ENCODE peak calls at places on chromosomes 3 and 15, in four cellular contexts. Y is lower lobe of right lung, U is uterus, B is A549. P is an unnamed sample.

GRCh38 chr15:50182233-50183013 is 427 bp downstream of the SLC27A2 start:
- DNase-seq in Y (peak; percentile 61), B (peak; percentile 61), U (no peak), P (peak; percentile 64)

GRCh38 chr3:46389306-46389705 is 17.6 kb downstream of the CCR5AS start:
- DNase-seq in Y (no peak), B (no peak), U (no peak), P (no peak)

GRCh38 chr3:121641127-121641526 is 19.6 kb downstream of the HCLS1 start:
- DNase-seq in Y (no peak), U (no peak), B (no peak), P (no peak)

GRCh38 chr3:53776494-53777101 is 69.6 kb downstream of the CHDH start:
- DNase-seq in Y (no peak), B (no peak), U (no peak), P (no peak)

GRCh38 chr15:74406992-74407705 is 26.6 kb downstream of the SEMA7A start:
- DNase-seq in U (peak; percentile 69), Y (no peak), B (peak; percentile 21), P (no peak)

GRCh38 chr3:45852828-45853227 is 10.9 kb upstream of the LZTFL1 start:
- DNase-seq in U (no peak), B (no peak), Y (no peak), P (no peak)

GRCh38 chr3:9779721-9780450 is 10.1 kb upstream of the CAMK1 start:
- DNase-seq in U (no peak), Y (peak; percentile 57), B (no peak), P (no peak)

GRCh38 chr3:156409694-156410093 is 145.2 kb downstream of the SSR3 start:
- DNase-seq in Y (no peak), B (no peak), U (no peak), P (no peak)

GRCh38 chr3:110568246-110568645 is 503.4 kb upstream of the NECTIN3 start:
- DNase-seq in Y (no peak), B (peak; percentile 23), U (no peak), P (no peak)

GRCh38 chr3:114623420-114624046 is 329.7 kb downstream of the TIGIT start:
- DNase-seq in B (peak; percentile 27), Y (no peak), U (no peak), P (no peak)

GRCh38 chr3:50473768-50474167 is 29.7 kb downstream of the CACNA2D2 start:
- DNase-seq in Y (no peak), B (no peak), U (no peak), P (no peak)

GRCh38 chr15:96125681-96126080 is 204.8 kb upstream of the NR2F2 start:
- DNase-seq in B (peak; percentile 19), Y (no peak), U (no peak), P (no peak)

GRCh38 chr3:45565341-45565740 is 29.2 kb upstream of the LIMD1 start:
- DNase-seq in Y (no peak), U (no peak), B (no peak), P (no peak)

GRCh38 chr3:172751188-172751571 is 654 bp downstream of the ECT2 start:
- DNase-seq in B (peak; percentile 31), U (no peak), Y (no peak), P (no peak)

GRCh38 chr3:138068046-138068445 is 47.4 kb downstream of the DZIP1L start:
- DNase-seq in B (no peak), Y (no peak), U (no peak), P (no peak)

GRCh38 chr15:89112341-89112971 is 24.2 kb downstream of the ABHD2 start:
- DNase-seq in Y (no peak), B (peak; percentile 71), U (no peak), P (no peak)

DNA sequence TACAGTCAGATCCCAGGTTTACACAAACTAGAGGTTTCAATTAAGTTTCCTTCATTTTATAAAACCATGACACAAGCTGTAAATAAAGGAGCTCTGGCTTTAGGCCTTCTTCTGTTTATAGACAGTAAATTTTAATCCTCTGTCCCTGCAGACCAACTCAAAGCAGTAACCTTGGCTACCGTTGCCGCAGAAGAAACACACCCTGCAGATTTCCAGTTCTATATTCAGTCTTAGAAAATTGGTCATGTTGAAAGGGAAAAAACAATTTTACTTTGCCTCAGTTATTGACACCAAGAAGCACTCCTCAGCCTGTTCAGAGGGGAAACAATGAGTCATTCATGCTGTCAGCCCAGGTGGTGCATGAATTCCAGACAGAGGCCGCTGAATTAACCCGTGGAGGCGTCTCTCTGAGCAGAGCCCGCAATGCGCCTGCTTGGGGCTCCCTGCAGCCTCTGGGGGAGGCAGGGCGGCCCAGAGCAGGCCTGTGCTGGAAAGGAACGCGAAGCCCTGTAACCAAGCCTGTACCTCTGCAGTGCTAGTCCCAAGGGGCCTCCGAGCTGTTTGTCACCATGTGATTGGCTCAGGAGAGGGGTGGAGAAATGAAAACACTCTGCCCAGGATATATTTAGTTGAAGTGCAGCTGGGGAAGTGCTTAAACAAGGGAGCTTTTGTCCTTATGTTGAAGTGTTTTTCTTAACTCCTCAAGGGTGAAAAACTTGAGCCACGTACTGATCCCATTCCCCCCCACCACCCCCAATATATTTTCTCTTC is 68.5 kb upstream of the CHD2 start:
- DNase-seq in B (peak; percentile 95), Y (peak; percentile 93), U (peak; percentile 84), P (peak; percentile 80)
- TF ChIP-seq CTCF in B (no peak), Y (no peak), U (no peak), P (no peak)

GRCh38 chr3:140731440-140732119 is 53.7 kb downstream of the TRIM42 start:
- DNase-seq in Y (no peak), B (no peak), U (no peak), P (no peak)
- TF ChIP-seq CTCF in Y (no peak), B (no peak), U (no peak), P (no peak)

DNA sequence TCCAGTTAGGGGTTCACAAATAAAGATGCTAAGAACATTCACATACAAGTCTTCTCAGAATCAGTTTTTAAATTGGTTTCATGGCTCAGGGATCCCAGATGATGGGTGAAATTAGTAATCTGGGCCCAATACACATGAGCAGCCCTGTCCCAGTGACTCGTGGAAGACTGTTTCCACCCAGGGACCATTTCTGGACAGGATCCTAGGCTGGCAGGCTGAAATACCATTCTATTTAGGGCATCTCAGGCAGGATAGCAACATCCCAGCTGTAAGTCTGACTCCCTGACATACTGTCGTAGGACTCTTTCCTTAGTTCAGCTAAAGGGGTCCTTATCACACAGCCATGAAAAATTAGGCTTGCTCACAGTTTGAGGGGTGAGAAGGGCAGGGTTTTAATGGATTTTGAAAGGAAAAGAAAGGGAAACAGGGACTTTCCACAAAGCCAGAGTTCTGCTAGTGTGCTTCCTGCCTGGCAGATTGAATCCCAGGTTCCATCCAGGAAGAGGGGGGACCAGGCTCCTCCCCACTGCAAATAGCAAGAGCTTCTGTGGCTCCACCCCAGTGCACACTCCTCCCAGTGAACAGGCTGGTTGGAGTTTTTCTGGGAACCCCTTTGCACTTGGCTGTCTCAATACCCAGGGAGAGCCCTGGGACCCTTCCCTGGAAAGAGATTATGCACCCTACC is 41.3 kb upstream of the LYZL4 start:
- DNase-seq in Y (no peak), U (no peak), B (no peak), P (no peak)
- TF ChIP-seq CTCF in Y (no peak), U (no peak), B (no peak), P (no peak)

GRCh38 chr15:43525131-43525530 is 7.7 kb downstream of the MAP1A start:
- DNase-seq in Y (no peak), B (no peak), U (no peak), P (no peak)

GRCh38 chr15:43523646-43524045 is 6.2 kb downstream of the MAP1A start:
- DNase-seq in B (no peak), U (no peak), Y (no peak), P (no peak)

GRCh38 chr15:43522247-43522646 is 4.8 kb downstream of the MAP1A start:
- DNase-seq in U (no peak), B (no peak), Y (no peak), P (no peak)

GRCh38 chr15:43526261-43526930 is 9.0 kb downstream of the MAP1A start:
- DNase-seq in B (no peak), Y (no peak), U (no peak), P (no peak)

GRCh38 chr15:43524254-43524847 is 6.9 kb downstream of the MAP1A start:
- DNase-seq in U (no peak), B (no peak), Y (no peak), P (no peak)
- TF ChIP-seq CTCF in U (no peak), B (no peak), Y (no peak), P (no peak)

GRCh38 chr3:36635731-36636130 is 128.6 kb downstream of the DCLK3 start:
- DNase-seq in B (no peak), U (no peak), Y (no peak), P (no peak)

GRCh38 chr3:36633060-36633459 is 131.3 kb downstream of the DCLK3 start:
- DNase-seq in B (no peak), Y (no peak), U (no peak), P (no peak)

DNA sequence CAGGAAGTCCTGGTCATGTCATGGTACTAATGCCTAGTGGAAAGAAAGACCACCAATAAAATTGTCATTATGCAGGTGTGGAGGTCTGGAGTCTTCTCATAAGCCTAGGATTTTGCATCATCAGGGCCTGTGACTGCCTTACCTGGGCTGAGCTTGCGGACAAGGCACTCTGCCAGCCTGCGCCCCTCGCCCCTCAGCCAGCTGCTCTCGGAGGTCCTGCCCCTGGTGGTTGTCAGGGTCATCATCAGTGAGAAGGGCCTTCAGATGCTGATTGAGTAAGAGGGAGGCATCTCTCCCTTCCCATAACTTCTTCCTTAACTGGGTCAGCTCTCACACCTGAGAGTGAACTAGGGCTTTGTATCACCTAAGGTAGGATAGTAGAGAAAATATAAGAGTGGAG is 132.8 kb downstream of the DCLK3 start:
- DNase-seq in U (no peak), B (no peak), Y (no peak), P (no peak)
- TF ChIP-seq CTCF in U (no peak), B (no peak), Y (no peak), P (no peak)

DNA sequence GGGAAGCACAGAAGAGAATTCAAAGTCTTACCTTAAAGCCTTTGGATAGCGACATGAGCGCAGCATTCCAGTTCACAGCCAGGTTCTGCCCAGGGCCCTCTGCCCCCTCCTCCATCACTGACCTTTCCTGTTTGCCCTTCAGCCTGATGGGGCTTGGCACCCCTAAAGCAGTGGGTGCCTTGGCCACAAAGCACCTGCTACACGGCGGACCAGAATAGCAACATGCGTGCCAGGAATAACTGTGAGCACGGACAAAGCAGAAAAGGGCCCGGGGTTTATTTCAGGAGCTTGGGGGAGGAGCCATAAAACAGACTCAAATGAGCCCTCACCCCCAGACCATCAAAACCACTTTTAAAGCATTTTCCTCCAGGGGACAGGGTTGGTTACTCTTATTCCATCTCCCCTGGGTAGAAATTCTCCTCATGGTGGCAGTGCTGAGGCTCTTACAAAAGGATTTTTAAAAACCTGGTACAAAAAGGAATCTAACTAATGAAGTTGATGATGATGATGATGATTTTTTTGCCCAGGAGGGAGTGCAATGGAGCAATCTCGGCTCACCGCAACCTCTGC is 135.4 kb downstream of the KLF13 start:
- DNase-seq in B (no peak), Y (no peak), U (no peak), P (no peak)
- TF ChIP-seq CTCF in B (no peak), Y (peak; percentile 12), U (no peak), P (no peak)

P was measured in mesothelial cell of epicardium.